ENCODE peak calls at places on chromosome 20, in six cellular contexts. V is posterior cingulate gyrus, P is COLO829, C is GM20000, T is PC-9, U is endothelial cell. E is an unnamed sample.

GRCh38 chr20:46837083-46837482 is 57.6 kb upstream of the EYA2 start:
- DNase-seq in P (no peak), T (no peak), C (no peak), V (no peak), U (no peak), E (no peak)

GRCh38 chr20:8309638-8310037 is 177.6 kb downstream of the PLCB1 start:
- DNase-seq in V (peak), U (no peak), C (no peak), T (no peak), P (no peak), E (no peak)

GRCh38 chr20:19937651-19938420 is 79.3 kb upstream of the NAA20 start:
- DNase-seq in T (no peak), C (peak), U (no peak), P (no peak), V (no peak), E (no peak)

GRCh38 chr20:49045440-49046086 is 549 bp upstream of the CSE1L start:
- DNase-seq in C (no peak), V (no peak), T (peak), U (peak), P (no peak), E (no peak)

GRCh38 chr20:44576297-44576696 is 6.1 kb upstream of the PKIG start:
- DNase-seq in V (no peak), T (no peak), C (peak), P (peak), U (no peak), E (no peak)

GRCh38 chr20:61883867-61884393 is 181.8 kb downstream of the TAF4 start:
- DNase-seq in V (no peak), T (no peak), P (no peak), U (no peak), C (no peak), E (no peak)

GRCh38 chr20:45782890-45783289 is 8.8 kb downstream of the WFDC3 start:
- DNase-seq in C (no peak), V (no peak), P (no peak), T (peak), U (no peak), E (no peak)

GRCh38 chr20:34375977-34376430 is 12.9 kb downstream of the ITCH start:
- DNase-seq in V (no peak), C (no peak), T (no peak), U (no peak), P (no peak), E (no peak)

GRCh38 chr20:21623781-21624094 is 81.7 kb upstream of the PAX1 start:
- DNase-seq in C (no peak), T (no peak), V (no peak), P (no peak), U (no peak), E (no peak)

GRCh38 chr20:53463101-53463972 is 130.3 kb downstream of the ZNF217 start:
- DNase-seq in V (no peak), T (no peak), U (no peak), C (no peak), P (no peak), E (no peak)

GRCh38 chr20:47125553-47126373 is 230.7 kb downstream of the ZMYND8 start:
- DNase-seq in V (no peak), C (no peak), U (no peak), T (peak), P (no peak), E (peak)

GRCh38 chr20:46572181-46572580 is 21.7 kb upstream of the OCSTAMP start:
- DNase-seq in T (no peak), C (no peak), P (peak), V (peak), U (no peak), E (no peak)

GRCh38 chr20:11047559-11047958 is 373.8 kb upstream of the JAG1 start:
- DNase-seq in C (no peak), V (no peak), U (no peak), P (peak), T (peak), E (peak)